ENCODE peak calls at places on chromosomes 3 and 15, in ten cellular contexts. Z is HFFc6; K is A172; Y is heart right ventricle; M is activated CD4-positive, alpha-beta T cell treated with anti-CD3 and anti-CD28 coated beads, Interleukin-2, amount 50 U/mL, for 1 hour; F is cardiac fibroblast; A is hepatocyte; G is endothelial cell; R is T-helper 9 cell; P is GM23248. W is an unnamed sample.

GRCh38 chr3:158652463-158652862 is 8.1 kb downstream of the GFM1 start:
- DNase-seq in P (no peak), M (no peak), Y (no peak), A (no peak), R (no peak), F (no peak), Z (no peak), G (no peak), K (no peak), W (no peak)

GRCh38 chr15:81877533-81878227 is 168.1 kb downstream of the MEX3B start:
- DNase-seq in F (no peak), M (no peak), P (no peak), A (no peak), Z (no peak), K (no peak), G (no peak), R (no peak), Y (no peak), W (no peak)

GRCh38 chr15:101510212-101511197 is 21.0 kb upstream of the PCSK6 start:
- DNase-seq in P (no peak), K (no peak), M (no peak), Z (no peak), G (no peak), R (no peak), Y (no peak), F (no peak), A (no peak), W (peak; percentile 4)

GRCh38 chr3:81245043-81245442 is 516.4 kb downstream of the GBE1 start:
- DNase-seq in R (no peak), F (peak; percentile 68), Y (no peak), G (no peak), K (no peak), Z (no peak), P (peak; percentile 51), M (no peak), A (no peak), W (no peak)

GRCh38 chr15:63473999-63474809 is 30.2 kb upstream of the USP3 start:
- DNase-seq in F (peak; percentile 68), Z (peak; percentile 69), K (peak; percentile 62), M (peak; percentile 53), A (peak; percentile 88), Y (no peak), P (peak; percentile 87), R (peak; percentile 24), G (no peak), W (peak; percentile 61)

GRCh38 chr15:58329781-58330467 is 101.9 kb upstream of the LIPC start:
- DNase-seq in Z (no peak), R (no peak), M (no peak), F (no peak), G (no peak), K (no peak), P (no peak), A (peak; percentile 45), Y (no peak), W (no peak)

GRCh38 chr15:65384895-65385867 is 7.4 kb upstream of the IGDCC3 start:
- DNase-seq in Y (peak; percentile 90), F (peak; percentile 90), K (peak; percentile 76), R (peak; percentile 78), A (peak; percentile 94), M (peak; percentile 83), Z (peak; percentile 50), P (peak; percentile 87), G (peak; percentile 93), W (peak; percentile 93)

GRCh38 chr3:195591852-195592251 is 8.1 kb upstream of the APOD start:
- DNase-seq in K (no peak), Y (no peak), R (no peak), A (no peak), G (no peak), F (no peak), P (no peak), M (no peak), Z (no peak), W (no peak)

GRCh38 chr3:101950510-101950909 is 101.2 kb downstream of the NFKBIZ start:
- DNase-seq in F (peak; percentile 74), Y (no peak), Z (peak; percentile 88), G (no peak), K (peak; percentile 94), R (no peak), P (peak; percentile 96), M (no peak), A (no peak), W (no peak)

GRCh38 chr3:165742351-165742750 is 94.9 kb downstream of the BCHE start:
- DNase-seq in G (no peak), A (no peak), F (no peak), R (no peak), Y (no peak), K (no peak), P (no peak), Z (no peak), M (no peak), W (no peak)

GRCh38 chr15:40714144-40714543 is 19.2 kb downstream of the RAD51 start:
- DNase-seq in A (no peak), G (no peak), R (no peak), F (no peak), P (no peak), K (no peak), Y (no peak), M (no peak), Z (no peak), W (no peak)

GRCh38 chr3:143600762-143601161 is 247.5 kb downstream of the SLC9A9 start:
- DNase-seq in Y (no peak), R (no peak), Z (no peak), A (no peak), K (no peak), G (no peak), F (peak; percentile 87), M (no peak), P (no peak), W (no peak)

GRCh38 chr3:120682095-120682681 is at the start of gene HGD:
- DNase-seq in Y (no peak), F (no peak), P (peak; percentile 6), G (no peak), K (no peak), M (no peak), A (peak; percentile 80), Z (no peak), R (no peak), W (no peak)

GRCh38 chr3:79040091-79040490 is 727.7 kb downstream of the ROBO1 start:
- DNase-seq in Z (no peak), P (no peak), Y (no peak), A (no peak), G (no peak), M (no peak), R (no peak), F (no peak), K (no peak), W (no peak)

GRCh38 chr15:83340087-83340486 is 55.6 kb upstream of the BNC1 start:
- DNase-seq in M (no peak), K (no peak), F (no peak), G (no peak), A (no peak), Y (no peak), P (no peak), Z (no peak), R (no peak), W (no peak)

GRCh38 chr3:147407107-147407494 is 758 bp upstream of the ZIC4 start:
- DNase-seq in K (no peak), R (no peak), G (no peak), Y (no peak), F (no peak), Z (no peak), P (no peak), A (no peak), M (no peak), W (no peak)

GRCh38 chr3:23748398-23749110 is 57.2 kb upstream of the UBE2E1 start:
- DNase-seq in G (no peak), Z (peak; percentile 23), Y (peak; percentile 43), A (no peak), F (peak; percentile 88), P (peak; percentile 64), R (no peak), K (no peak), M (no peak), W (no peak)

W was measured in H9.